ENCODE peak calls at places on chromosome 21, in ten cellular contexts. D is sigmoid colon, F is A549, G is stomach, X is K562, N is ovary, Z is esophagus muscularis mucosa, R is transverse colon, J is tibial nerve, K is suprapubic skin. P is an unnamed sample.

GRCh38 chr21:36959020-36959835 is 7.2 kb downstream of the HLCS start:
- DNase-seq in D (no peak), K (no peak), R (no peak), Z (no peak), F (peak; percentile 8), J (no peak), X (no peak), N (no peak), G (no peak), P (peak; percentile 51)

GRCh38 chr21:29231781-29232548 is 66.8 kb upstream of the BACH1 start:
- DNase-seq in F (no peak), R (no peak), X (no peak), Z (no peak), K (no peak), J (no peak), N (no peak), D (no peak), G (no peak), P (no peak)

GRCh38 chr21:36425286-36425685 is 40.1 kb downstream of the CHAF1B start:
- DNase-seq in Z (no peak), N (no peak), D (no peak), G (no peak), X (no peak), R (no peak), J (no peak), F (no peak), K (no peak), P (peak; percentile 19)

GRCh38 chr21:14773777-14774345 is 227.7 kb upstream of the SAMSN1 start:
- DNase-seq in G (peak; percentile 66), D (peak; percentile 65), K (no peak), J (peak; percentile 75), R (peak; percentile 83), X (peak; percentile 76), Z (no peak), N (no peak), F (peak; percentile 19), P (no peak)

GRCh38 chr21:43613755-43614638 is 45.3 kb downstream of the HSF2BP start:
- DNase-seq in Z (no peak), D (no peak), N (no peak), R (no peak), J (no peak), K (no peak), F (no peak), G (no peak), X (peak; percentile 34), P (no peak)

GRCh38 chr21:17925900-17926299 is 106.7 kb upstream of the C21orf91 start:
- DNase-seq in Z (no peak), X (no peak), N (no peak), J (no peak), R (no peak), K (no peak), F (no peak), G (no peak), D (no peak), P (no peak)

GRCh38 chr21:30942192-30942591 is 60.8 kb upstream of the KRTAP11-1 start:
- DNase-seq in N (no peak), R (no peak), J (no peak), X (no peak), D (no peak), G (no peak), F (no peak), K (no peak), Z (no peak), P (no peak)

GRCh38 chr21:18041012-18041411 is 203.6 kb upstream of the CHODL start:
- DNase-seq in J (peak; percentile 9), G (no peak), K (no peak), R (no peak), N (no peak), X (no peak), F (peak; percentile 0), D (no peak), Z (no peak), P (no peak)

GRCh38 chr21:35046880-35047229 is 2.2 kb downstream of the RUNX1 start:
- DNase-seq in D (no peak), F (no peak), N (no peak), J (no peak), G (no peak), K (no peak), X (no peak), Z (no peak), R (no peak), P (no peak)
- H3K4me3 ChIP-seq in D (no peak overlapping the region), F (no peak overlapping the region), N (no peak overlapping the region), J (no peak overlapping the region), G (peak overlapping the region; percentile 43), K (peak overlapping the region; percentile 36), X (peak overlapping the region; percentile 40), Z (peak overlapping the region; percentile 5), R (no peak overlapping the region), P (no peak overlapping the region)

DNA sequence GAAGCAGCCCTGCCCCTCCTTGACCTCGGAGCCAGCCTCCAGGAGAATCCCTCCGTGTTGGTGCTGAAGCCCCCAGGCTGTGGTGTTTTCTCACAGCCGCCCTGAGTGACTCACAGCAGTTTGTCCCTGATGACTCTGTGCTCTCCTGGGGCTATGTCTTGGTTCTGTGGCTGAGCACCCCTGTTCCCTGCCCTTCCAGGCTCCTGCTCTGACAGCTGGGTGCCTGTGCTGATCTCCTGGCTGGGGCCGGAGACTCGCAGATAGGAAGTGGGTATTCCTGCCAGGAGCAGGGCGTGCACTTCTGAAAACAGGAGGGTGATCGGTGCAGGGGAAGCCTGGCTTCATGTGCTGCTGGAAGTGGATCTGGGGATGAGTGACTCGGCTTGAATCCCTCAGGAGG is 34.5 kb downstream of the POFUT2 start:
- DNase-seq in F (no peak), Z (peak; percentile 81), D (no peak), G (no peak), K (no peak), N (no peak), J (no peak), R (no peak), X (no peak), P (no peak)
- TF ChIP-seq EP300 in F (no peak), Z (no peak), D (no peak), G (no peak), K (no peak), N (no peak), J (no peak), R (no peak), X (no peak), P (no peak)

GRCh38 chr21:45130324-45130774 is 56.0 kb downstream of the ADARB1 start:
- DNase-seq in Z (no peak), G (no peak), J (no peak), R (no peak), N (peak; percentile 66), X (peak; percentile 47), K (no peak), D (peak; percentile 85), F (no peak), P (no peak)
- H3K4me3 ChIP-seq in Z (peak overlapping the region; percentile 35), G (peak overlapping the region; percentile 5), J (peak overlapping the region; percentile 4), R (no peak overlapping the region), N (peak overlapping the region; percentile 29), X (no peak overlapping the region), K (peak overlapping the region; percentile 23), D (peak overlapping the region; percentile 24), F (no peak overlapping the region), P (no peak overlapping the region)

GRCh38 chr21:26781331-26781730 is 63.9 kb downstream of the ADAMTS1 start:
- DNase-seq in R (no peak), Z (no peak), X (no peak), G (no peak), K (no peak), F (no peak), J (no peak), N (no peak), D (no peak), P (no peak)

GRCh38 chr21:26782349-26782748 is 62.9 kb downstream of the ADAMTS1 start:
- DNase-seq in G (no peak), F (no peak), R (no peak), N (no peak), D (no peak), J (no peak), X (no peak), Z (no peak), K (no peak), P (no peak)

GRCh38 chr21:26782754-26783153 is 62.5 kb downstream of the ADAMTS1 start:
- DNase-seq in J (no peak), D (no peak), G (no peak), F (no peak), Z (no peak), K (no peak), X (no peak), R (no peak), N (no peak), P (no peak)

GRCh38 chr21:26783801-26784200 is 61.4 kb downstream of the ADAMTS1 start:
- DNase-seq in X (no peak), F (no peak), D (no peak), N (no peak), K (no peak), Z (no peak), R (no peak), G (no peak), J (no peak), P (no peak)

GRCh38 chr21:26784974-26785373 is 60.2 kb downstream of the ADAMTS1 start:
- DNase-seq in D (no peak), F (no peak), X (no peak), K (no peak), J (peak; percentile 53), N (no peak), R (no peak), Z (no peak), G (no peak), P (no peak)
- TF ChIP-seq EP300 in D (peak; percentile 78), F (no peak), X (no peak), K (no peak), J (peak; percentile 94), N (peak; percentile 98), R (peak; percentile 47), Z (peak; percentile 34), G (peak; percentile 66), P (no peak)

GRCh38 chr21:39317134-39318090 is 4.0 kb upstream of the BRWD1 start:
- DNase-seq in N (no peak), K (no peak), D (no peak), F (no peak), G (no peak), X (peak; percentile 57), J (no peak), R (no peak), Z (no peak), P (no peak)

GRCh38 chr21:39315603-39316002 is 2.2 kb upstream of the BRWD1 start:
- DNase-seq in D (no peak), K (no peak), F (no peak), X (no peak), J (no peak), Z (no peak), G (no peak), R (no peak), N (no peak), P (no peak)

GRCh38 chr21:39316062-39316461 is 2.6 kb upstream of the BRWD1 start:
- DNase-seq in D (no peak), N (no peak), X (no peak), Z (no peak), J (no peak), R (no peak), F (no peak), G (no peak), K (no peak), P (no peak)

GRCh38 chr21:39318091-39318959 is 4.9 kb upstream of the BRWD1 start:
- DNase-seq in J (no peak), X (no peak), N (no peak), Z (no peak), F (no peak), K (no peak), R (no peak), G (no peak), D (no peak), P (no peak)

DNA sequence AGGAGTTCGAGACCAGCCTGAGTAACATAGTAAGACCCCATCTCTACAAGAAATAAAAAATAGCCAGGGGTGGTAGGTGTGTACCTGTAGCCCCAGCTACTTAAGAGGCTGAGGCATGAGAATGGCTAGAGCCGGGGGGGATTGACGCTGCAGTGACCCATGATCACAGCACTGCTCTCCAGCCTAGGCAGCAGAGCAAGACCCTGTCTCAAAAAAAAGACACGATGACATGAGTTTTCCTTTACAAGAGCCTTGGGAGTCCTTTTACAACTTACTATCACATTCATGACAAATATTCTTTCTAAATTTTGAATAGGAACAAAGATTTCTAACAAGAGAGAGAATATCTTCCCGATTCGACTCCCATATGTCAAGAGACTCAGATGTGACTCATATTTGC is 3.3 kb upstream of the BRWD1 start:
- DNase-seq in K (no peak), D (no peak), G (no peak), X (no peak), J (no peak), R (no peak), F (no peak), Z (no peak), N (no peak), P (no peak)
- H3K4me3 ChIP-seq in K (no peak overlapping the region), D (no peak overlapping the region), G (no peak overlapping the region), X (no peak overlapping the region), J (no peak overlapping the region), R (no peak overlapping the region), F (no peak overlapping the region), Z (no peak overlapping the region), N (no peak overlapping the region), P (no peak overlapping the region)

P was measured in upper lobe of left lung.